ENCODE peak calls at places on chromosomes 11 and 22, in four cellular contexts. One of them, this sample, is unnamed.

GRCh38 chr11:15195454-15196200 is 80.9 kb downstream of the INSC start:
- DNase-seq in heart left ventricle: no peak
- DNase-seq in IMR-90: no peak
- DNase-seq in spleen: no peak
- DNase-seq in this sample: no peak

GRCh38 chr11:113538801-113539200 is 63.6 kb upstream of the DRD2 start:
- DNase-seq in IMR-90: no peak
- DNase-seq in spleen: no peak
- DNase-seq in heart left ventricle: no peak
- DNase-seq in this sample: no peak

GRCh38 chr22:39241632-39242388 is 3.0 kb downstream of the PDGFB start:
- DNase-seq in heart left ventricle: no peak
- DNase-seq in IMR-90: no peak
- DNase-seq in spleen: no peak
- DNase-seq in this sample: peak

GRCh38 chr11:122743949-122744876 is 88.7 kb downstream of the UBASH3B start:
- DNase-seq in spleen: peak
- DNase-seq in heart left ventricle: no peak
- DNase-seq in IMR-90: no peak
- DNase-seq in this sample: peak

GRCh38 chr11:113314065-113314388 is 356 bp upstream of the TTC12 start:
- DNase-seq in spleen: no peak
- DNase-seq in IMR-90: no peak
- DNase-seq in heart left ventricle: no peak
- DNase-seq in this sample: no peak

GRCh38 chr22:46849101-46849500 is 86.7 kb downstream of the TBC1D22A start:
- DNase-seq in IMR-90: no peak
- DNase-seq in heart left ventricle: no peak
- DNase-seq in spleen: no peak
- DNase-seq in this sample: no peak

GRCh38 chr11:59062602-59063529 is 23.2 kb upstream of the GLYATL1B start:
- DNase-seq in spleen: no peak
- DNase-seq in IMR-90: no peak
- DNase-seq in heart left ventricle: no peak
- DNase-seq in this sample: no peak

GRCh38 chr11:86910592-86910991 is 44.6 kb downstream of the FZD4 start:
- DNase-seq in heart left ventricle: no peak
- DNase-seq in spleen: no peak
- DNase-seq in IMR-90: peak
- DNase-seq in this sample: no peak

GRCh38 chr11:29734287-29734686 is 282.5 kb downstream of the KCNA4 start:
- DNase-seq in spleen: no peak
- DNase-seq in heart left ventricle: no peak
- DNase-seq in IMR-90: no peak
- DNase-seq in this sample: no peak

GRCh38 chr11:105466582-105467228 is 143.2 kb upstream of the GRIA4 start:
- DNase-seq in heart left ventricle: no peak
- DNase-seq in IMR-90: peak
- DNase-seq in spleen: no peak
- DNase-seq in this sample: no peak

GRCh38 chr22:17116931-17117330 is 4.2 kb downstream of the TMEM121B start:
- DNase-seq in heart left ventricle: no peak
- DNase-seq in IMR-90: no peak
- DNase-seq in spleen: peak
- DNase-seq in this sample: no peak

GRCh38 chr11:61911701-61912529 is 5.5 kb downstream of the RAB3IL1 start:
- DNase-seq in spleen: peak
- DNase-seq in heart left ventricle: no peak
- DNase-seq in IMR-90: no peak
- DNase-seq in this sample: no peak

GRCh38 chr22:44546686-44547310 is 48.8 kb upstream of the RTL6 start:
- DNase-seq in IMR-90: no peak
- DNase-seq in spleen: no peak
- DNase-seq in heart left ventricle: no peak
- DNase-seq in this sample: no peak

GRCh38 chr11:14578551-14578956 is 58.4 kb upstream of the PSMA1 start:
- DNase-seq in IMR-90: peak
- DNase-seq in heart left ventricle: no peak
- DNase-seq in spleen: no peak
- DNase-seq in this sample: peak

GRCh38 chr11:75668508-75669297 is at the start of gene MAP6:
- DNase-seq in heart left ventricle: peak
- DNase-seq in IMR-90: no peak
- DNase-seq in spleen: no peak
- DNase-seq in this sample: no peak

GRCh38 chr22:33848251-33848650 is 72.0 kb downstream of the LARGE1 start:
- DNase-seq in heart left ventricle: no peak
- DNase-seq in IMR-90: peak
- DNase-seq in spleen: no peak
- DNase-seq in this sample: no peak

GRCh38 chr11:66956689-66957290 is 1.4 kb downstream of the PC start:
- DNase-seq in IMR-90: peak
- DNase-seq in spleen: no peak
- DNase-seq in heart left ventricle: no peak
- DNase-seq in this sample: no peak

GRCh38 chr11:15224466-15224865 is 109.7 kb downstream of the INSC start:
- DNase-seq in IMR-90: no peak
- DNase-seq in spleen: no peak
- DNase-seq in heart left ventricle: no peak
- DNase-seq in this sample: no peak

GRCh38 chr11:75523811-75524401 is 1.8 kb downstream of the GDPD5 start:
- DNase-seq in IMR-90: no peak
- DNase-seq in spleen: no peak
- DNase-seq in heart left ventricle: no peak
- DNase-seq in this sample: no peak

GRCh38 chr22:30302810-30303138 is 13.5 kb upstream of the CASTOR1 start:
- DNase-seq in IMR-90: no peak
- DNase-seq in spleen: no peak
- DNase-seq in heart left ventricle: no peak
- DNase-seq in this sample: no peak

GRCh38 chr11:76604652-76605241 is 65.8 kb downstream of the LRRC32 start:
- DNase-seq in spleen: no peak
- DNase-seq in heart left ventricle: peak
- DNase-seq in IMR-90: peak
- DNase-seq in this sample: no peak

DNA sequence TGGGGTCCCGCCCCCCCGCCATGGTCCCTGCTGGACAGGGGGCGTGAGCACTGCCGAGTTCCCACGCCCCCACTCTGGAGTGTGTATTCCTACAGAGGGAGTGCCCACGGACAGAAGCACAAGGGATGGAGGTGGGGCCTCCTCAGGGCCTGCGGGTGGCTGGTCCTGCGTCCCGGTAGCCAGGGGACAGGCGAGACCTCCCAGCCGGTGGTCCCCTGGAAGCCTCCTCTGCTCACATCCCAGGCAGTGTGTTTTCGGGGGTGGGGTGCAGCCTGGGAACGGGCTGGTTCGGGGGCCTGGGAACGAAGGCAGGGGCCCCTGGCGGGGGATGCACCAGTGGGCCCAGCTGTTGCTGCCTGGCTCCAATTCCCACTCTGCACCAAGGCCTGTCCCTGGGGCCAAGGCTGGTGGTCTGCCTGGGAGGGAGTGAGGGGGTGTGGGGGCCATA is 16.1 kb downstream of the GP1BB start:
- DNase-seq in heart left ventricle: no peak
- DNase-seq in spleen: no peak
- DNase-seq in IMR-90: no peak
- DNase-seq in this sample: no peak
- H3K4me3 ChIP-seq in heart left ventricle: no peak
- H3K4me3 ChIP-seq in spleen: no peak
- H3K4me3 ChIP-seq in IMR-90: no peak
- H3K4me3 ChIP-seq in this sample: no peak

GRCh38 chr11:121145826-121146225 is 44.8 kb downstream of the TECTA start:
- DNase-seq in heart left ventricle: no peak
- DNase-seq in spleen: no peak
- DNase-seq in IMR-90: no peak
- DNase-seq in this sample: no peak
- TF ChIP-seq POLR2A in heart left ventricle: no peak
- TF ChIP-seq POLR2A in spleen: no peak
- TF ChIP-seq POLR2A in IMR-90: no peak
- TF ChIP-seq POLR2A in this sample: no peak

GRCh38 chr11:7498193-7498592 is 12.9 kb downstream of the OLFML1 start:
- DNase-seq in spleen: no peak
- DNase-seq in IMR-90: no peak
- DNase-seq in heart left ventricle: no peak
- DNase-seq in this sample: no peak

GRCh38 chr11:7494086-7494775 is 8.9 kb downstream of the OLFML1 start:
- DNase-seq in spleen: no peak
- DNase-seq in heart left ventricle: no peak
- DNase-seq in IMR-90: no peak
- DNase-seq in this sample: no peak

GRCh38 chr11:7499046-7499445 is 13.7 kb downstream of the OLFML1 start:
- DNase-seq in spleen: no peak
- DNase-seq in heart left ventricle: no peak
- DNase-seq in IMR-90: no peak
- DNase-seq in this sample: no peak

GRCh38 chr11:7493670-7494069 is 8.4 kb downstream of the OLFML1 start:
- DNase-seq in spleen: no peak
- DNase-seq in IMR-90: no peak
- DNase-seq in heart left ventricle: no peak
- DNase-seq in this sample: no peak

GRCh38 chr11:7495997-7496545 is 10.8 kb downstream of the OLFML1 start:
- DNase-seq in heart left ventricle: no peak
- DNase-seq in IMR-90: no peak
- DNase-seq in spleen: no peak
- DNase-seq in this sample: no peak
- H3K4me3 ChIP-seq in heart left ventricle: no peak
- H3K4me3 ChIP-seq in IMR-90: no peak
- H3K4me3 ChIP-seq in spleen: no peak
- H3K4me3 ChIP-seq in this sample: no peak

DNA sequence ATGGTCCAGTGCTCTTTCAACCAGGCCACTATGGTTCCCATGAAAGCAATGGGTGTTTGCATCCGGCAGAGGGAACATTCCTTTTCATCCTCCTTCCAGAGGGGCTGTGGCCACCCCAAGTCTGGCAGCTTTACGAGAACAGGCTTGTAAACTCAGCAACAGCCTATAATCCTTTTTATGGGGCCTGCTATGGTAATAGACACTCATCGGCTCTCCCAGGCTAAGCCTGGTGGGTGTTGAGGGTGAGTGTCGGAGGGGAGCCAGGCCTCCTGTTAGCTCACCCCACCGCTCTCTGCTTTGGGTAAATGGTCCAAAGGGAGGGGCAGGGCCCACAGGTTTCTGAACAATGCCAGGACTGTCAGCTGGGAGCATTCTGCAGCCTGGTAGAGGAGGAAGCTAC is 111.6 kb upstream of the CD82 start:
- DNase-seq in spleen: no peak
- DNase-seq in IMR-90: no peak
- DNase-seq in heart left ventricle: no peak
- DNase-seq in this sample: no peak
- TF ChIP-seq POLR2A in spleen: no peak
- TF ChIP-seq POLR2A in IMR-90: no peak
- TF ChIP-seq POLR2A in heart left ventricle: no peak
- TF ChIP-seq POLR2A in this sample: no peak

GRCh38 chr11:35142481-35143207 is 3.7 kb downstream of the CD44 start:
- DNase-seq in spleen: no peak
- DNase-seq in IMR-90: peak
- DNase-seq in heart left ventricle: no peak
- DNase-seq in this sample: no peak
- H3K4me3 ChIP-seq in spleen: peak
- H3K4me3 ChIP-seq in IMR-90: peak
- H3K4me3 ChIP-seq in heart left ventricle: no peak
- H3K4me3 ChIP-seq in this sample: no peak